ENCODE peak calls at places on chromosomes 11 and 22, in seven cellular contexts. One of them, this sample, is unnamed.

GRCh38 chr22:22891139-22891621 is 3.6 kb downstream of the IGLL5 start:
- DNase-seq in epithelial cell of esophagus: no peak
- DNase-seq in fibroblast of lung: no peak
- DNase-seq in ascending aorta: no peak
- DNase-seq in HCT116: no peak
- DNase-seq in astrocyte of the spinal cord: no peak
- DNase-seq in GM10248: no peak
- DNase-seq in this sample: no peak

GRCh38 chr11:130904380-130904779 is 11.9 kb downstream of the SNX19 start:
- DNase-seq in fibroblast of lung: peak; percentile 29
- DNase-seq in ascending aorta: no peak
- DNase-seq in epithelial cell of esophagus: peak; percentile 24
- DNase-seq in GM10248: no peak
- DNase-seq in HCT116: no peak
- DNase-seq in astrocyte of the spinal cord: peak; percentile 24
- DNase-seq in this sample: no peak

GRCh38 chr22:27935897-27936296 is 16.8 kb upstream of the PITPNB start:
- DNase-seq in GM10248: no peak
- DNase-seq in HCT116: no peak
- DNase-seq in astrocyte of the spinal cord: no peak
- DNase-seq in ascending aorta: no peak
- DNase-seq in fibroblast of lung: no peak
- DNase-seq in epithelial cell of esophagus: no peak
- DNase-seq in this sample: no peak

GRCh38 chr11:95827661-95828060 is 37.4 kb downstream of the CEP57 start:
- DNase-seq in astrocyte of the spinal cord: no peak
- DNase-seq in epithelial cell of esophagus: peak; percentile 58
- DNase-seq in GM10248: no peak
- DNase-seq in HCT116: no peak
- DNase-seq in ascending aorta: no peak
- DNase-seq in fibroblast of lung: no peak
- DNase-seq in this sample: no peak

GRCh38 chr22:43553451-43554258 is 141.8 kb downstream of the MPPED1 start:
- DNase-seq in ascending aorta: no peak
- DNase-seq in epithelial cell of esophagus: no peak
- DNase-seq in GM10248: no peak
- DNase-seq in HCT116: no peak
- DNase-seq in astrocyte of the spinal cord: no peak
- DNase-seq in fibroblast of lung: no peak
- DNase-seq in this sample: peak; percentile 3

GRCh38 chr22:46201059-46201757 is 48.9 kb downstream of the CDPF1 start:
- DNase-seq in epithelial cell of esophagus: no peak
- DNase-seq in astrocyte of the spinal cord: no peak
- DNase-seq in GM10248: no peak
- DNase-seq in ascending aorta: no peak
- DNase-seq in HCT116: peak; percentile 46
- DNase-seq in fibroblast of lung: no peak
- DNase-seq in this sample: no peak

GRCh38 chr22:20429254-20430100 is 8.1 kb downstream of the SCARF2 start:
- DNase-seq in epithelial cell of esophagus: no peak
- DNase-seq in astrocyte of the spinal cord: no peak
- DNase-seq in HCT116: no peak
- DNase-seq in ascending aorta: no peak
- DNase-seq in GM10248: peak; percentile 91
- DNase-seq in fibroblast of lung: no peak
- DNase-seq in this sample: no peak

GRCh38 chr11:98155696-98156095 is 865.1 kb upstream of the CNTN5 start:
- DNase-seq in fibroblast of lung: no peak
- DNase-seq in HCT116: no peak
- DNase-seq in astrocyte of the spinal cord: no peak
- DNase-seq in ascending aorta: no peak
- DNase-seq in epithelial cell of esophagus: no peak
- DNase-seq in GM10248: no peak
- DNase-seq in this sample: no peak

GRCh38 chr11:26017903-26018750 is 313.8 kb upstream of the ANO3 start:
- DNase-seq in fibroblast of lung: no peak
- DNase-seq in astrocyte of the spinal cord: no peak
- DNase-seq in GM10248: no peak
- DNase-seq in ascending aorta: no peak
- DNase-seq in epithelial cell of esophagus: no peak
- DNase-seq in HCT116: no peak
- DNase-seq in this sample: no peak

GRCh38 chr11:112999518-112999917 is 38.3 kb downstream of the NCAM1 start:
- DNase-seq in fibroblast of lung: no peak
- DNase-seq in epithelial cell of esophagus: peak; percentile 67
- DNase-seq in HCT116: no peak
- DNase-seq in ascending aorta: no peak
- DNase-seq in astrocyte of the spinal cord: no peak
- DNase-seq in GM10248: no peak
- DNase-seq in this sample: no peak

GRCh38 chr11:111764621-111765020 is 1.6 kb downstream of the PPP2R1B start:
- DNase-seq in fibroblast of lung: peak; percentile 17
- DNase-seq in HCT116: no peak
- DNase-seq in epithelial cell of esophagus: no peak
- DNase-seq in GM10248: no peak
- DNase-seq in astrocyte of the spinal cord: no peak
- DNase-seq in ascending aorta: no peak
- DNase-seq in this sample: no peak

GRCh38 chr22:35622132-35622913 is 5.2 kb upstream of the MB start:
- DNase-seq in HCT116: no peak
- DNase-seq in GM10248: no peak
- DNase-seq in epithelial cell of esophagus: no peak
- DNase-seq in ascending aorta: no peak
- DNase-seq in fibroblast of lung: no peak
- DNase-seq in astrocyte of the spinal cord: no peak
- DNase-seq in this sample: no peak

GRCh38 chr11:289145-289705 is 299 bp downstream of the PGGHG start:
- DNase-seq in epithelial cell of esophagus: no peak
- DNase-seq in fibroblast of lung: no peak
- DNase-seq in HCT116: no peak
- DNase-seq in ascending aorta: no peak
- DNase-seq in GM10248: no peak
- DNase-seq in astrocyte of the spinal cord: no peak
- DNase-seq in this sample: no peak

GRCh38 chr11:74380746-74381439 is 17.3 kb downstream of the PGM2L1 start:
- DNase-seq in epithelial cell of esophagus: peak; percentile 49
- DNase-seq in GM10248: no peak
- DNase-seq in fibroblast of lung: peak; percentile 16
- DNase-seq in ascending aorta: no peak
- DNase-seq in astrocyte of the spinal cord: peak; percentile 25
- DNase-seq in HCT116: no peak
- DNase-seq in this sample: no peak

GRCh38 chr22:30250713-30251267 is 4.2 kb upstream of the LIF start:
- DNase-seq in GM10248: no peak
- DNase-seq in HCT116: no peak
- DNase-seq in epithelial cell of esophagus: peak; percentile 80
- DNase-seq in ascending aorta: no peak
- DNase-seq in astrocyte of the spinal cord: peak; percentile 53
- DNase-seq in fibroblast of lung: peak; percentile 86
- DNase-seq in this sample: no peak

GRCh38 chr11:86256608-86257007 is 12.1 kb downstream of the EED start:
- DNase-seq in epithelial cell of esophagus: no peak
- DNase-seq in astrocyte of the spinal cord: no peak
- DNase-seq in ascending aorta: no peak
- DNase-seq in GM10248: no peak
- DNase-seq in fibroblast of lung: no peak
- DNase-seq in HCT116: no peak
- DNase-seq in this sample: no peak

GRCh38 chr11:35838071-35838470 is 105.8 kb upstream of the LDLRAD3 start:
- DNase-seq in ascending aorta: no peak
- DNase-seq in HCT116: no peak
- DNase-seq in fibroblast of lung: peak; percentile 33
- DNase-seq in epithelial cell of esophagus: no peak
- DNase-seq in GM10248: no peak
- DNase-seq in astrocyte of the spinal cord: no peak
- DNase-seq in this sample: no peak

GRCh38 chr11:67378544-67378943 is 5.1 kb upstream of the CLCF1 start:
- DNase-seq in ascending aorta: no peak
- DNase-seq in GM10248: no peak
- DNase-seq in epithelial cell of esophagus: no peak
- DNase-seq in fibroblast of lung: no peak
- DNase-seq in HCT116: no peak
- DNase-seq in astrocyte of the spinal cord: no peak
- DNase-seq in this sample: no peak

GRCh38 chr11:46003647-46004046 is 81.2 kb downstream of the LARGE2 start:
- DNase-seq in fibroblast of lung: peak; percentile 32
- DNase-seq in epithelial cell of esophagus: no peak
- DNase-seq in GM10248: no peak
- DNase-seq in astrocyte of the spinal cord: peak; percentile 16
- DNase-seq in ascending aorta: no peak
- DNase-seq in HCT116: no peak
- DNase-seq in this sample: no peak

GRCh38 chr11:33835143-33835878 is 56.6 kb downstream of the LMO2 start:
- DNase-seq in ascending aorta: no peak
- DNase-seq in HCT116: peak; percentile 48
- DNase-seq in fibroblast of lung: peak; percentile 80
- DNase-seq in epithelial cell of esophagus: peak; percentile 86
- DNase-seq in astrocyte of the spinal cord: peak; percentile 72
- DNase-seq in GM10248: no peak
- DNase-seq in this sample: no peak

GRCh38 chr11:92964471-92964870 is 5.0 kb upstream of the MTNR1B start:
- DNase-seq in astrocyte of the spinal cord: no peak
- DNase-seq in GM10248: no peak
- DNase-seq in fibroblast of lung: no peak
- DNase-seq in ascending aorta: no peak
- DNase-seq in HCT116: no peak
- DNase-seq in epithelial cell of esophagus: peak; percentile 82
- DNase-seq in this sample: no peak

GRCh38 chr11:66970808-66971442 is 4.2 kb upstream of the C11orf86 start:
- DNase-seq in GM10248: no peak
- DNase-seq in HCT116: peak; percentile 89
- DNase-seq in astrocyte of the spinal cord: peak; percentile 100
- DNase-seq in ascending aorta: peak; percentile 57
- DNase-seq in epithelial cell of esophagus: peak; percentile 99
- DNase-seq in fibroblast of lung: peak; percentile 100
- DNase-seq in this sample: no peak

GRCh38 chr11:73288873-73289707 is 17.0 kb downstream of the P2RY6 start:
- DNase-seq in ascending aorta: peak; percentile 56
- DNase-seq in astrocyte of the spinal cord: peak; percentile 67
- DNase-seq in GM10248: peak; percentile 89
- DNase-seq in HCT116: peak; percentile 53
- DNase-seq in fibroblast of lung: peak; percentile 85
- DNase-seq in epithelial cell of esophagus: peak; percentile 76
- DNase-seq in this sample: peak; percentile 53

GRCh38 chr11:65479184-65480145 is 19.4 kb upstream of the MALAT1 start:
- DNase-seq in epithelial cell of esophagus: peak; percentile 52
- DNase-seq in astrocyte of the spinal cord: peak; percentile 84
- DNase-seq in ascending aorta: no peak
- DNase-seq in fibroblast of lung: peak; percentile 89
- DNase-seq in HCT116: no peak
- DNase-seq in GM10248: peak; percentile 22
- DNase-seq in this sample: no peak
- TF ChIP-seq CTCF in epithelial cell of esophagus: peak; percentile 33
- TF ChIP-seq CTCF in astrocyte of the spinal cord: peak; percentile 65
- TF ChIP-seq CTCF in ascending aorta: peak; percentile 41
- TF ChIP-seq CTCF in fibroblast of lung: peak; percentile 60
- TF ChIP-seq CTCF in HCT116: peak; percentile 51
- TF ChIP-seq CTCF in GM10248: peak; percentile 24
- TF ChIP-seq CTCF in this sample: peak; percentile 32

GRCh38 chr11:134957540-134958335 is 545.7 kb upstream of the B3GAT1 start:
- DNase-seq in HCT116: no peak
- DNase-seq in astrocyte of the spinal cord: no peak
- DNase-seq in fibroblast of lung: no peak
- DNase-seq in epithelial cell of esophagus: no peak
- DNase-seq in GM10248: no peak
- DNase-seq in ascending aorta: no peak
- DNase-seq in this sample: no peak
- TF ChIP-seq CTCF in HCT116: no peak
- TF ChIP-seq CTCF in astrocyte of the spinal cord: no peak
- TF ChIP-seq CTCF in fibroblast of lung: no peak
- TF ChIP-seq CTCF in epithelial cell of esophagus: no peak
- TF ChIP-seq CTCF in GM10248: no peak
- TF ChIP-seq CTCF in ascending aorta: no peak
- TF ChIP-seq CTCF in this sample: no peak

DNA sequence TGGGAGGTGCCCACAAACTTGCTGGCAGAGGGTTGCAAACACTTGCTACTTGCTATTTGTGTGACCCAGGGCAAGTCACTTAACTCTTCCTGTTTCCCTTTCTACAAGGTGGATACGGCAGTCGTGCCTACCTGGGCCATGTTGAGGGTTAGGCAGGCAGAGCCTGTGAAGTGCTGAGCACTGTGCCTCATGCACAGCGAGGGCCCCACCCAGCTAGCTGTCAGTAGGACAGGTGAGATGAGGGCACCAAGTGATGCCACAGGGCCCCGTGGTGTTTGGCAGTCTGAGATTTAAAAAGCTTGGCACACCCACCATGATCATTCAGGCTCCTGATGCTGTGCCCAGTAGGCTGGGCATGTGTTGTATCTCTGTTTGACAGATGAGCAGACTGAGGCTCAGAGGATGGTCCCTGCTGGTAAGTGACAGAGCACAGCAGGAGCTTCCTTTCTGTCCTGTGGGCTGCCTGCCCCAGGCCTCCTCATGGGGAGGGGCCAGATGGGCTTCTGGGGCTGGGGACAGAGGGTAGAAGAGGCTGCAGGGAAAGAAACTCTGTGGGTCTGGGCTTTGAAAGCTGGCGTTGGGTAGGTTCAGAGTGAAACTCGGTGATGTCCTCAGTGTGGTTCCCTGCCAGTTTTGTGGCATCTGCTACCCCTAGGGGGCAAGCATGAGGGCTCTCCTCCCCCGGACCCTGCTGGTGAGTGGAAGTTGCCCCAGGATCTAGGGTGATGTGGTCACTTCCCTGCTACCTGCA is 59.3 kb downstream of the TSPAN18 start:
- DNase-seq in HCT116: no peak
- DNase-seq in fibroblast of lung: no peak
- DNase-seq in astrocyte of the spinal cord: no peak
- DNase-seq in ascending aorta: no peak
- DNase-seq in epithelial cell of esophagus: no peak
- DNase-seq in GM10248: no peak
- DNase-seq in this sample: no peak
- TF ChIP-seq CTCF in HCT116: peak; percentile 27
- TF ChIP-seq CTCF in fibroblast of lung: peak; percentile 11
- TF ChIP-seq CTCF in astrocyte of the spinal cord: no peak
- TF ChIP-seq CTCF in ascending aorta: no peak
- TF ChIP-seq CTCF in epithelial cell of esophagus: no peak
- TF ChIP-seq CTCF in GM10248: no peak
- TF ChIP-seq CTCF in this sample: peak; percentile 28

GRCh38 chr11:69864930-69865661 is 45.9 kb upstream of the FGF3 start:
- DNase-seq in GM10248: peak; percentile 9
- DNase-seq in fibroblast of lung: no peak
- DNase-seq in ascending aorta: no peak
- DNase-seq in HCT116: no peak
- DNase-seq in astrocyte of the spinal cord: no peak
- DNase-seq in epithelial cell of esophagus: no peak
- DNase-seq in this sample: no peak

GRCh38 chr11:69862797-69863543 is 43.8 kb upstream of the FGF3 start:
- DNase-seq in epithelial cell of esophagus: no peak
- DNase-seq in astrocyte of the spinal cord: no peak
- DNase-seq in ascending aorta: no peak
- DNase-seq in GM10248: no peak
- DNase-seq in fibroblast of lung: no peak
- DNase-seq in HCT116: no peak
- DNase-seq in this sample: no peak

GRCh38 chr11:69862331-69862761 is 43.1 kb upstream of the FGF3 start:
- DNase-seq in fibroblast of lung: no peak
- DNase-seq in GM10248: no peak
- DNase-seq in astrocyte of the spinal cord: no peak
- DNase-seq in HCT116: no peak
- DNase-seq in epithelial cell of esophagus: no peak
- DNase-seq in ascending aorta: no peak
- DNase-seq in this sample: no peak

GRCh38 chr11:69864589-69864929 is 45.3 kb upstream of the FGF3 start:
- DNase-seq in ascending aorta: no peak
- DNase-seq in fibroblast of lung: no peak
- DNase-seq in HCT116: no peak
- DNase-seq in GM10248: peak; percentile 9
- DNase-seq in epithelial cell of esophagus: no peak
- DNase-seq in astrocyte of the spinal cord: no peak
- DNase-seq in this sample: no peak

GRCh38 chr11:69863544-69864200 is 44.5 kb upstream of the FGF3 start:
- DNase-seq in GM10248: no peak
- DNase-seq in HCT116: no peak
- DNase-seq in ascending aorta: no peak
- DNase-seq in astrocyte of the spinal cord: no peak
- DNase-seq in fibroblast of lung: no peak
- DNase-seq in epithelial cell of esophagus: no peak
- DNase-seq in this sample: no peak
- TF ChIP-seq CTCF in GM10248: no peak
- TF ChIP-seq CTCF in HCT116: no peak
- TF ChIP-seq CTCF in ascending aorta: no peak
- TF ChIP-seq CTCF in astrocyte of the spinal cord: no peak
- TF ChIP-seq CTCF in fibroblast of lung: no peak
- TF ChIP-seq CTCF in epithelial cell of esophagus: no peak
- TF ChIP-seq CTCF in this sample: no peak

This sample was measured in progenitor cell of endocrine pancreas.